ENCODE peak calls at places on chromosome 12, in nine cellular contexts. One of them, this sample, is unnamed.

GRCh38 chr12:44117368-44117767 is 281.5 kb downstream of the TMEM117 start:
- DNase-seq in endodermal cell: no peak
- DNase-seq in K562: no peak
- DNase-seq in GM12878: no peak
- DNase-seq in neural progenitor cell: no peak
- DNase-seq in MM.1S: no peak
- DNase-seq in astrocyte: no peak
- DNase-seq in IMR-90: peak; percentile 2
- DNase-seq in GM23248: peak; percentile 53
- DNase-seq in this sample: no peak

GRCh38 chr12:83573676-83574075 is 887.0 kb downstream of the TMTC2 start:
- DNase-seq in astrocyte: peak; percentile 22
- DNase-seq in MM.1S: no peak
- DNase-seq in GM23248: peak; percentile 82
- DNase-seq in endodermal cell: no peak
- DNase-seq in GM12878: no peak
- DNase-seq in K562: no peak
- DNase-seq in IMR-90: no peak
- DNase-seq in neural progenitor cell: no peak
- DNase-seq in this sample: no peak

GRCh38 chr12:63802012-63802608 is 22.4 kb downstream of the RXYLT1 start:
- DNase-seq in GM23248: peak; percentile 55
- DNase-seq in endodermal cell: no peak
- DNase-seq in astrocyte: no peak
- DNase-seq in IMR-90: peak; percentile 25
- DNase-seq in K562: no peak
- DNase-seq in GM12878: no peak
- DNase-seq in MM.1S: peak; percentile 21
- DNase-seq in neural progenitor cell: peak; percentile 24
- DNase-seq in this sample: peak; percentile 72

GRCh38 chr12:93978553-93978952 is 169.8 kb upstream of the PLXNC1 start:
- DNase-seq in GM12878: no peak
- DNase-seq in K562: no peak
- DNase-seq in neural progenitor cell: no peak
- DNase-seq in endodermal cell: no peak
- DNase-seq in MM.1S: no peak
- DNase-seq in IMR-90: peak; percentile 67
- DNase-seq in GM23248: peak; percentile 89
- DNase-seq in astrocyte: peak; percentile 74
- DNase-seq in this sample: no peak

GRCh38 chr12:1760566-1761382 is 59.6 kb upstream of the LRTM2 start:
- DNase-seq in MM.1S: no peak
- DNase-seq in GM12878: no peak
- DNase-seq in IMR-90: peak; percentile 65
- DNase-seq in neural progenitor cell: no peak
- DNase-seq in K562: no peak
- DNase-seq in GM23248: peak; percentile 29
- DNase-seq in astrocyte: peak; percentile 39
- DNase-seq in endodermal cell: no peak
- DNase-seq in this sample: no peak

GRCh38 chr12:95646781-95647184 is 95.5 kb upstream of the USP44 start:
- DNase-seq in K562: no peak
- DNase-seq in neural progenitor cell: no peak
- DNase-seq in astrocyte: peak; percentile 79
- DNase-seq in GM12878: no peak
- DNase-seq in MM.1S: no peak
- DNase-seq in IMR-90: peak; percentile 84
- DNase-seq in endodermal cell: no peak
- DNase-seq in GM23248: peak; percentile 70
- DNase-seq in this sample: no peak

GRCh38 chr12:53677612-53678133 is 1.8 kb upstream of the ATP5MC2 start:
- DNase-seq in endodermal cell: no peak
- DNase-seq in MM.1S: no peak
- DNase-seq in GM12878: no peak
- DNase-seq in GM23248: peak; percentile 39
- DNase-seq in neural progenitor cell: peak; percentile 27
- DNase-seq in K562: no peak
- DNase-seq in IMR-90: no peak
- DNase-seq in astrocyte: no peak
- DNase-seq in this sample: no peak

GRCh38 chr12:94644141-94644575 is 6.2 kb downstream of the TMCC3 start:
- DNase-seq in endodermal cell: no peak
- DNase-seq in astrocyte: peak; percentile 68
- DNase-seq in IMR-90: peak; percentile 24
- DNase-seq in GM12878: peak; percentile 26
- DNase-seq in neural progenitor cell: no peak
- DNase-seq in K562: no peak
- DNase-seq in MM.1S: no peak
- DNase-seq in GM23248: peak; percentile 75
- DNase-seq in this sample: no peak

GRCh38 chr12:119700078-119700477 is 32.1 kb downstream of the PRKAB1 start:
- DNase-seq in GM23248: peak; percentile 65
- DNase-seq in endodermal cell: no peak
- DNase-seq in K562: no peak
- DNase-seq in IMR-90: no peak
- DNase-seq in GM12878: no peak
- DNase-seq in neural progenitor cell: no peak
- DNase-seq in astrocyte: no peak
- DNase-seq in MM.1S: no peak
- DNase-seq in this sample: no peak

GRCh38 chr12:119695034-119695433 is 27.1 kb downstream of the PRKAB1 start:
- DNase-seq in endodermal cell: peak; percentile 77
- DNase-seq in GM23248: peak; percentile 32
- DNase-seq in MM.1S: no peak
- DNase-seq in K562: peak; percentile 31
- DNase-seq in GM12878: no peak
- DNase-seq in astrocyte: no peak
- DNase-seq in neural progenitor cell: peak; percentile 54
- DNase-seq in IMR-90: no peak
- DNase-seq in this sample: peak; percentile 47

GRCh38 chr12:119694111-119694510 is 26.2 kb downstream of the PRKAB1 start:
- DNase-seq in K562: no peak
- DNase-seq in GM23248: no peak
- DNase-seq in MM.1S: no peak
- DNase-seq in IMR-90: no peak
- DNase-seq in astrocyte: no peak
- DNase-seq in GM12878: no peak
- DNase-seq in endodermal cell: no peak
- DNase-seq in neural progenitor cell: no peak
- DNase-seq in this sample: no peak

GRCh38 chr12:119699199-119699765 is 31.3 kb downstream of the PRKAB1 start:
- DNase-seq in astrocyte: no peak
- DNase-seq in K562: no peak
- DNase-seq in neural progenitor cell: no peak
- DNase-seq in GM12878: no peak
- DNase-seq in IMR-90: no peak
- DNase-seq in MM.1S: no peak
- DNase-seq in endodermal cell: no peak
- DNase-seq in GM23248: no peak
- DNase-seq in this sample: no peak

DNA sequence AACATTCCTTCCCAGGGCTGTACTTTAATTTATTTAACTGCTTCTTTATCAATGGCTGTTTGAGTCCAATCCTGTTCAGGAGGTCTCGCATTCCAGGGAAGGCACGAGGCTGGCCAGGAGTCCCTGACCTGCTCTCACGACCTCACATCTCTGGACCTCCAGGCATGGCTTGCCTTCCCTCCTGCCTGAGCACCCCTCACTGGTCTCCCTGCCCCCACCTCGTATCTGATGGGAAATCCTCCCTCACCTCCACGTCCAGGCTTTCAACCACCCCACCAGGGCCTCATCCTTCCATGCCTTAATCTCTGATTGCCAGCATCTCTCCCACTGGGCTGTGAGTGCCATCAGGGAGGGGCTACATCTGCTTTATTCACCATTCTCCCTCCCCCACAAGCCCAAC is 29.0 kb downstream of the PRKAB1 start:
- DNase-seq in endodermal cell: peak; percentile 60
- DNase-seq in GM12878: no peak
- DNase-seq in neural progenitor cell: no peak
- DNase-seq in MM.1S: no peak
- DNase-seq in GM23248: no peak
- DNase-seq in IMR-90: no peak
- DNase-seq in K562: no peak
- DNase-seq in astrocyte: no peak
- DNase-seq in this sample: no peak
- H3K27ac ChIP-seq in endodermal cell: no peak overlapping the region
- H3K27ac ChIP-seq in GM12878: no peak overlapping the region
- H3K27ac ChIP-seq in neural progenitor cell: no peak overlapping the region
- H3K27ac ChIP-seq in MM.1S: no peak overlapping the region
- H3K27ac ChIP-seq in GM23248: no peak overlapping the region
- H3K27ac ChIP-seq in IMR-90: no peak overlapping the region
- H3K27ac ChIP-seq in K562: no peak overlapping the region
- H3K27ac ChIP-seq in astrocyte: no peak overlapping the region
- H3K27ac ChIP-seq in this sample: no peak overlapping the region

GRCh38 chr12:120102189-120103043 is 14.1 kb downstream of the RAB35 start:
- DNase-seq in GM12878: no peak
- DNase-seq in GM23248: no peak
- DNase-seq in IMR-90: no peak
- DNase-seq in neural progenitor cell: no peak
- DNase-seq in endodermal cell: no peak
- DNase-seq in astrocyte: no peak
- DNase-seq in MM.1S: no peak
- DNase-seq in K562: no peak
- DNase-seq in this sample: no peak

GRCh38 chr12:120103044-120103338 is 13.6 kb downstream of the RAB35 start:
- DNase-seq in endodermal cell: no peak
- DNase-seq in MM.1S: no peak
- DNase-seq in astrocyte: no peak
- DNase-seq in K562: no peak
- DNase-seq in GM23248: no peak
- DNase-seq in IMR-90: no peak
- DNase-seq in neural progenitor cell: no peak
- DNase-seq in GM12878: no peak
- DNase-seq in this sample: no peak

GRCh38 chr12:120106151-120106550 is 10.4 kb downstream of the RAB35 start:
- DNase-seq in neural progenitor cell: no peak
- DNase-seq in GM12878: no peak
- DNase-seq in MM.1S: no peak
- DNase-seq in IMR-90: no peak
- DNase-seq in K562: no peak
- DNase-seq in astrocyte: no peak
- DNase-seq in GM23248: no peak
- DNase-seq in endodermal cell: no peak
- DNase-seq in this sample: no peak

GRCh38 chr12:120103371-120103770 is 13.2 kb downstream of the RAB35 start:
- DNase-seq in IMR-90: no peak
- DNase-seq in GM23248: no peak
- DNase-seq in GM12878: no peak
- DNase-seq in astrocyte: no peak
- DNase-seq in K562: no peak
- DNase-seq in MM.1S: no peak
- DNase-seq in neural progenitor cell: no peak
- DNase-seq in endodermal cell: no peak
- DNase-seq in this sample: no peak

GRCh38 chr12:120104924-120105323 is 11.6 kb downstream of the RAB35 start:
- DNase-seq in GM12878: no peak
- DNase-seq in astrocyte: no peak
- DNase-seq in IMR-90: no peak
- DNase-seq in endodermal cell: no peak
- DNase-seq in neural progenitor cell: no peak
- DNase-seq in MM.1S: no peak
- DNase-seq in K562: no peak
- DNase-seq in GM23248: no peak
- DNase-seq in this sample: no peak
- H3K9ac ChIP-seq in GM12878: no peak overlapping the region
- H3K9ac ChIP-seq in astrocyte: no peak overlapping the region
- H3K9ac ChIP-seq in IMR-90: no peak overlapping the region
- H3K9ac ChIP-seq in endodermal cell: no peak overlapping the region
- H3K9ac ChIP-seq in neural progenitor cell: no peak overlapping the region
- H3K9ac ChIP-seq in MM.1S: no peak overlapping the region
- H3K9ac ChIP-seq in K562: peak overlapping the region; percentile 73
- H3K9ac ChIP-seq in GM23248: no peak overlapping the region
- H3K9ac ChIP-seq in this sample: no peak overlapping the region

GRCh38 chr12:47819902-47820630 is at the start of gene HDAC7:
- DNase-seq in GM12878: no peak
- DNase-seq in K562: peak; percentile 90
- DNase-seq in IMR-90: peak; percentile 72
- DNase-seq in GM23248: peak; percentile 90
- DNase-seq in neural progenitor cell: peak; percentile 86
- DNase-seq in MM.1S: peak; percentile 85
- DNase-seq in astrocyte: peak; percentile 75
- DNase-seq in endodermal cell: peak; percentile 95
- DNase-seq in this sample: peak; percentile 93

GRCh38 chr12:47818382-47818700 is 1.4 kb downstream of the HDAC7 start:
- DNase-seq in neural progenitor cell: no peak
- DNase-seq in endodermal cell: no peak
- DNase-seq in GM12878: no peak
- DNase-seq in IMR-90: peak; percentile 43
- DNase-seq in MM.1S: peak; percentile 36
- DNase-seq in GM23248: peak; percentile 70
- DNase-seq in K562: no peak
- DNase-seq in astrocyte: no peak
- DNase-seq in this sample: no peak

GRCh38 chr12:47818007-47818376 is 1.7 kb downstream of the HDAC7 start:
- DNase-seq in endodermal cell: no peak
- DNase-seq in astrocyte: no peak
- DNase-seq in GM23248: no peak
- DNase-seq in neural progenitor cell: no peak
- DNase-seq in MM.1S: no peak
- DNase-seq in IMR-90: no peak
- DNase-seq in GM12878: no peak
- DNase-seq in K562: no peak
- DNase-seq in this sample: no peak

GRCh38 chr12:47819544-47819901 is 180 bp downstream of the HDAC7 start:
- DNase-seq in IMR-90: no peak
- DNase-seq in K562: no peak
- DNase-seq in MM.1S: no peak
- DNase-seq in GM12878: no peak
- DNase-seq in endodermal cell: no peak
- DNase-seq in neural progenitor cell: no peak
- DNase-seq in GM23248: no peak
- DNase-seq in astrocyte: no peak
- DNase-seq in this sample: no peak

DNA sequence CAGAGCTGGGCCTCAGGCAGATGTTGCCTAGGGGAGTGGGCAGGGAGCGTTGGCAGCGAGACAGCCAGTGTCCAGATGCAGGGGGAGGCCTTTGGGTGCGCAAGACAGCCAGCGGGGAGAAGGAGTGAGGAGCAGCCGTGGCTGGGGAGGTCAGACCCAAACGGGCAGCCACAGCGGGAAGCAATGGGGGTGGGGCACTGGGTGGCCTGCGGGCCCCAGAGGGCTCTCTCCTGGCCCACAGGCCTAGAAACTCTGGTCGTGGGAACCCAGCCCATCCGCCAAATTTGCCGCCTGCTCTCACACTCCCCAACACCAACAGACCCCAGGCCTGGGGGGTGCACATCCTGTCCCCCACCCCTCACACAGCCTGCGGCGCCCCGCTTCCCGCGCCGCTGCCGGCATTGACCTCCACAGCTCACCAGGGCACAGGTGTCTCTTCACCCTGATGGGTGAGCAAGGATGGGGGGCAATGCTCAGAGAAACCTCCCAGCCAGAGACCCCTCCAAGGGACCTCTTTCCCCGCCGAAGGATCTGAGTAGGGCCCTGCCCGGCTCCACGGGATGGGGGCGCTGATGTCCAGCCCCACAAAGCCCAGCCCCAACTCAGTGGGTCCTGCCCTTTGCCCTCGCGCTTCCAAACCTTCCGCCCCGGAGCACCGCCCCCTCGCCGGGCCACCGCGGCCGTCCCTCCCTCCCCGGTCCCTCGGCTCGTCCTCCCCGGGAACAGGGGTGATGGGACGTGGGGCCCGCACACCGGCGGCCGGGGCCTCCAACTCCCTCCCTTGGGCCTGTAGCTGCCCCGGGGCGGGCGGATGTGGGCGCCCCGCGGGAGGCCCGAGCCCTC is 781 bp downstream of the HDAC7 start:
- DNase-seq in GM12878: no peak
- DNase-seq in neural progenitor cell: peak; percentile 85
- DNase-seq in K562: peak; percentile 82
- DNase-seq in endodermal cell: peak; percentile 91
- DNase-seq in GM23248: peak; percentile 70
- DNase-seq in IMR-90: no peak
- DNase-seq in MM.1S: peak; percentile 68
- DNase-seq in astrocyte: no peak
- DNase-seq in this sample: peak; percentile 78
- H3K27ac ChIP-seq in GM12878: peak overlapping the region; percentile 37
- H3K27ac ChIP-seq in neural progenitor cell: no peak overlapping the region
- H3K27ac ChIP-seq in K562: peak overlapping the region; percentile 71
- H3K27ac ChIP-seq in endodermal cell: peak overlapping the region; percentile 16
- H3K27ac ChIP-seq in GM23248: peak overlapping the region; percentile 99
- H3K27ac ChIP-seq in IMR-90: peak overlapping the region; percentile 99
- H3K27ac ChIP-seq in MM.1S: peak overlapping the region; percentile 70
- H3K27ac ChIP-seq in astrocyte: peak overlapping the region; percentile 96
- H3K27ac ChIP-seq in this sample: peak overlapping the region; percentile 87

DNA sequence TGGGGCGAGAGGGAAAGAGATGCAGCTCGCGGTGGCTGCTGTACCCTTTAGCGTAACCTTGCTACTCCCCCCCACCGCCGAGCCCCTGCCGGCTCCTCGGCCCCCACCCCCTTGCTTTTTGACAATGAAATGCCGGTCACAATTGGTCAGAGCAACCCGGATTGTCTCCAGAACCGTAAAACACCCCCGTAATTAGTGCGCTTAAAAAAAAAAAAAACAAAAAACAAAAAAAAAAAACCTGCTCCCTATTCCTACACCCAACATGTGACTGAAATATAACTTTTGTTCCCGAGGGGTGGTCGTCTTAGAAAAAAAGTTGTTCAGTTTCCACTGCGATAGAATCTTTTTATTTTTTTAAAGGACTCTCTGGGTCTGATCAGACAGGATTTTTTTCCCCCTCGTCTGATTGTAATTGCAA is 814 bp downstream of the ETV6 start:
- DNase-seq in neural progenitor cell: peak; percentile 79
- DNase-seq in endodermal cell: no peak
- DNase-seq in MM.1S: no peak
- DNase-seq in astrocyte: no peak
- DNase-seq in K562: peak; percentile 18
- DNase-seq in GM23248: no peak
- DNase-seq in GM12878: no peak
- DNase-seq in IMR-90: no peak
- DNase-seq in this sample: peak; percentile 44
- H3K9ac ChIP-seq in neural progenitor cell: peak overlapping the region; percentile 9
- H3K9ac ChIP-seq in endodermal cell: peak overlapping the region; percentile 41
- H3K9ac ChIP-seq in MM.1S: peak overlapping the region; percentile 94
- H3K9ac ChIP-seq in astrocyte: peak overlapping the region; percentile 97
- H3K9ac ChIP-seq in K562: peak overlapping the region; percentile 95
- H3K9ac ChIP-seq in GM23248: peak overlapping the region; percentile 97
- H3K9ac ChIP-seq in GM12878: peak overlapping the region; percentile 98
- H3K9ac ChIP-seq in IMR-90: peak overlapping the region; percentile 99
- H3K9ac ChIP-seq in this sample: peak overlapping the region; percentile 73